ENCODE peak calls at places on chromosomes 16 and 17, in six cellular contexts. O, Z, M, A, H and U are unnamed samples.
A peak's percentile ranks its signal among the peaks of the same experiment; 100 is the strongest.

GRCh38 chr17:63946440-63947363 is 14.6 kb upstream of the CD79B start:
- DNase-seq in Z (peak; percentile 34), H (peak; percentile 59), A (peak; percentile 61), M (peak; percentile 94), O (peak; percentile 58), U (peak; percentile 91)

GRCh38 chr17:62562656-62563055 is 64.8 kb upstream of the MRC2 start:
- DNase-seq in A (no peak), Z (no peak), M (no peak), O (no peak), H (peak; percentile 64), U (no peak)

GRCh38 chr16:69031877-69032301 is 73.6 kb upstream of the HAS3 start:
- DNase-seq in A (no peak), M (no peak), Z (no peak), H (peak; percentile 17), O (no peak), U (no peak)

GRCh38 chr17:50207792-50208567 is 6.5 kb upstream of the COL1A1 start:
- DNase-seq in H (peak; percentile 0), Z (no peak), A (no peak), M (no peak), O (no peak), U (no peak)

GRCh38 chr16:84379731-84380369 is 11.5 kb downstream of the ATP2C2 start:
- DNase-seq in Z (no peak), O (no peak), A (no peak), M (no peak), H (no peak), U (no peak)

GRCh38 chr16:49499018-49499785 is 125.6 kb downstream of the C16orf78 start:
- DNase-seq in H (no peak), A (no peak), O (no peak), M (no peak), Z (no peak), U (no peak)

GRCh38 chr17:65774787-65775186 is 213.3 kb upstream of the AXIN2 start:
- DNase-seq in Z (no peak), M (no peak), O (no peak), A (peak; percentile 37), H (no peak), U (no peak)

GRCh38 chr17:60641810-60642220 is 35.8 kb upstream of the BCAS3 start:
- DNase-seq in H (peak; percentile 58), M (peak; percentile 57), O (peak; percentile 48), A (peak; percentile 81), Z (peak; percentile 33), U (peak; percentile 42)

GRCh38 chr16:65988019-65988418 is 378.5 kb upstream of the CDH5 start:
- DNase-seq in M (no peak), A (no peak), Z (no peak), O (no peak), H (no peak), U (no peak)

GRCh38 chr17:51805765-51806164 is 352.7 kb downstream of the CA10 start:
- DNase-seq in M (no peak), Z (no peak), O (no peak), A (no peak), H (no peak), U (no peak)

GRCh38 chr17:30323895-30324319 is 9.9 kb downstream of the TMIGD1 start:
- DNase-seq in Z (peak; percentile 32), H (peak; percentile 64), M (peak; percentile 29), A (peak; percentile 92), O (no peak), U (peak; percentile 40)

GRCh38 chr16:2043980-2044451 is 3.6 kb downstream of the NTHL1 start:
- DNase-seq in Z (no peak), A (no peak), H (no peak), M (peak; percentile 57), O (no peak), U (no peak)

GRCh38 chr17:3657874-3658783 is 10.2 kb downstream of the TAX1BP3 start:
- DNase-seq in A (no peak), O (no peak), Z (no peak), M (no peak), H (no peak), U (no peak)

GRCh38 chr16:50506543-50506937 is 41.7 kb upstream of the NKD1 start:
- DNase-seq in Z (no peak), H (no peak), M (no peak), A (no peak), O (no peak), U (no peak)

GRCh38 chr17:71071041-71071440 is 901.7 kb downstream of the KCNJ2 start:
- DNase-seq in O (no peak), Z (no peak), A (no peak), M (no peak), H (no peak), U (no peak)

GRCh38 chr16:71339481-71340171 is 18.9 kb upstream of the CALB2 start:
- DNase-seq in Z (no peak), A (no peak), H (no peak), M (no peak), O (no peak), U (no peak)

GRCh38 chr16:2469399-2470233 is 1.5 kb upstream of the NTN3 start:
- DNase-seq in O (no peak), M (no peak), A (no peak), Z (no peak), H (no peak), U (no peak)

GRCh38 chr17:19664136-19664820 is 15.7 kb downstream of the ALDH3A2 start:
- DNase-seq in H (no peak), A (no peak), M (no peak), Z (no peak), O (no peak), U (no peak)

GRCh38 chr17:81484195-81484979 is 28.2 kb downstream of the ACTG1 start:
- DNase-seq in Z (peak; percentile 87), O (peak; percentile 87), H (peak; percentile 85), A (peak; percentile 78), M (peak; percentile 92), U (peak; percentile 92)

GRCh38 chr17:66301418-66301863 is 972 bp upstream of the PRKCA start:
- DNase-seq in A (peak; percentile 17), Z (no peak), M (no peak), O (peak; percentile 10), H (no peak), U (no peak)

GRCh38 chr17:14227052-14227451 is 9.6 kb downstream of the CDRT15 start:
- DNase-seq in Z (no peak), O (no peak), M (no peak), H (no peak), A (no peak), U (no peak)

GRCh38 chr17:17798010-17798556 is 38.7 kb downstream of the SREBF1 start:
- DNase-seq in O (no peak), A (no peak), M (no peak), Z (no peak), H (no peak), U (no peak)

GRCh38 chr17:43714338-43715149 is 44.0 kb downstream of the SOST start:
- DNase-seq in O (no peak), M (no peak), H (peak; percentile 80), A (no peak), Z (no peak), U (no peak)